ENCODE peak calls at places on chromosome 2, in six cellular contexts. G, R, Q, O, B and S are unnamed samples.

GRCh38 chr2:138708682-138709241 is 71.4 kb downstream of the NXPH2 start:
- DNase-seq in G (no peak), R (peak), Q (peak), O (peak), B (no peak), S (peak)

GRCh38 chr2:82301506-82301905 is 1997.0 kb upstream of the LRRTM1 start:
- DNase-seq in G (no peak), R (no peak), Q (no peak), O (no peak), B (no peak), S (no peak)

GRCh38 chr2:97707428-97708380 is 5.7 kb upstream of the ZAP70 start:
- DNase-seq in G (no peak), R (no peak), Q (no peak), O (no peak), B (no peak), S (no peak)

GRCh38 chr2:232600053-232600773 is 33.2 kb upstream of the EFHD1 start:
- DNase-seq in G (peak), R (no peak), Q (no peak), O (no peak), B (no peak), S (no peak)

GRCh38 chr2:16008331-16008850 is 68.0 kb downstream of the MYCN start:
- DNase-seq in G (no peak), R (no peak), Q (no peak), O (no peak), B (no peak), S (no peak)

GRCh38 chr2:16478817-16479216 is 186.8 kb downstream of the CYRIA start:
- DNase-seq in G (no peak), R (no peak), Q (no peak), O (no peak), B (no peak), S (no peak)

GRCh38 chr2:233429175-233429897 is 75.0 kb downstream of the DGKD start:
- DNase-seq in G (no peak), R (no peak), Q (no peak), O (no peak), B (no peak), S (no peak)

GRCh38 chr2:222404126-222404891 is 20.0 kb upstream of the SGPP2 start:
- DNase-seq in G (no peak), R (no peak), Q (no peak), O (no peak), B (no peak), S (no peak)

GRCh38 chr2:109397883-109398282 is 215.9 kb downstream of the SEPTIN10 start:
- DNase-seq in G (no peak), R (no peak), Q (no peak), O (no peak), B (no peak), S (no peak)

GRCh38 chr2:85071096-85071495 is 62.1 kb upstream of the TCF7L1 start:
- DNase-seq in G (no peak), R (peak), Q (peak), O (peak), B (no peak), S (no peak)

GRCh38 chr2:27771548-27772335 is at the start of gene MRPL33:
- DNase-seq in G (peak), R (peak), Q (peak), O (peak), B (peak), S (peak)

GRCh38 chr2:209790066-209790728 is 18.6 kb downstream of the UNC80 start:
- DNase-seq in G (no peak), R (no peak), Q (no peak), O (no peak), B (no peak), S (peak)

GRCh38 chr2:72539145-72539552 is 286.7 kb downstream of the EXOC6B start:
- DNase-seq in G (peak), R (peak), Q (peak), O (peak), B (no peak), S (peak)

GRCh38 chr2:241391892-241392665 is 36.0 kb downstream of the FARP2 start:
- DNase-seq in G (peak), R (no peak), Q (peak), O (peak), B (peak), S (peak)

GRCh38 chr2:210233487-210233886 is 8.2 kb upstream of the ACADL start:
- DNase-seq in G (no peak), R (no peak), Q (no peak), O (no peak), B (no peak), S (no peak)

GRCh38 chr2:101831351-101831865 is 133.9 kb downstream of the MAP4K4 start:
- DNase-seq in G (peak), R (peak), Q (peak), O (peak), B (peak), S (peak)

GRCh38 chr2:217523246-217523645 is 479.5 kb downstream of the TNS1 start:
- DNase-seq in G (no peak), R (no peak), Q (no peak), O (no peak), B (no peak), S (no peak)

GRCh38 chr2:119650206-119650605 is 28.8 kb upstream of the TMEM177 start:
- DNase-seq in G (no peak), R (peak), Q (no peak), O (peak), B (no peak), S (no peak)

GRCh38 chr2:156057647-156058046 is 274.9 kb downstream of the NR4A2 start:
- DNase-seq in G (no peak), R (no peak), Q (no peak), O (no peak), B (no peak), S (peak)

GRCh38 chr2:174951746-174952145 is 53.4 kb downstream of the CHN1 start:
- DNase-seq in G (peak), R (peak), Q (peak), O (peak), B (no peak), S (peak)

GRCh38 chr2:174574657-174575056 is 22.9 kb downstream of the WIPF1 start:
- DNase-seq in G (no peak), R (no peak), Q (peak), O (no peak), B (no peak), S (no peak)

GRCh38 chr2:26645792-26646191 is 4.6 kb upstream of the CIB4 start:
- DNase-seq in G (no peak), R (no peak), Q (no peak), O (no peak), B (no peak), S (no peak)

DNA sequence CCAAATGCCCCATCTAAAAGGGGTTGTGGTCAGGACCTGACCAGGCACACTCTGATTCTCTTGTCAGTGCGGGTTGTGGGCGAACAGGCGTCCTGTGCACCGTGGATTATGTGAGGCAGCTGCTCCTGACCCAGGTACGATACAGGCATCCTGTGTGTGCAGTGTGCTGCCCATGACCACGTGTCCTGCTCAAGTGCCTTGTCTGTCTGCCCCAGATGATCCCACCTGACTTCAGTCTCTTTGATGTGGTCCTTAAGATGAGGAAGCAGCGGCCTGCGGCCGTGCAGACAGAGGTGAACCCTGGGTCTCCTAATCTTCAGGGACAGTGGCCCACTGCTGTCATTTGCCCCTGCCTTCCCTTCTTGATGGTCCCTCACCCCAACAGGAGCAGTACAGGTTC is 14.6 kb downstream of the PTPN18 start:
- DNase-seq in G (no peak), R (no peak), Q (no peak), O (no peak), B (peak), S (no peak)
- H3K9ac ChIP-seq in G (no peak), R (no peak), Q (no peak), O (no peak), B (no peak), S (no peak)

DNA sequence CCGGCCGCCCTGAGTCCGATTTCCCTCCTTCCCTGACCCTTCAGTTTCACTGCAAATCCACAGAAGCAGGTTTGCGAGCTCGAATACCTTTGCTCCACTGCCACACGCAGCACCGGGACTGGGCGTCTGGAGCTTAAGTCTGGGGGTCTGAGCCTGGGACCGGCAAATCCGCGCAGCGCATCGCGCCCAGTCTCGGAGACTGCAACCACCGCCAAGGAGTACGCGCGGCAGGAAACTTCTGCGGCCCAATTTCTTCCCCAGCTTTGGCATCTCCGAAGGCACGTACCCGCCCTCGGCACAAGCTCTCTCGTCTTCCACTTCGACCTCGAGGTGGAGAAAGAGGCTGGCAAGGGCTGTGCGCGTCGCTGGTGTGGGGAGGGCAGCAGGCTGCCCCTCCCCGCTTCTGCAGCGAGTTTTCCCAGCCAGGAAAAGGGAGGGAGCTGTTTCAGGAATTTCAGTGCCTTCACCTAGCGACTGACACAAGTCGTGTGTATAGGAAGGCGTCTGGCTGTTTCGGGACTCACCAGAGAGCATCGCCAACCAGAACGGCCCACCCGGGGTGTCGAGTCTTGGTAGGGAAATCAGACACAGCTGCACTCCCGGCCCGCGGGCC is 4.6 kb downstream of the SIX2 start:
- DNase-seq in G (peak), R (no peak), Q (peak), O (peak), B (no peak), S (no peak)
- H3K4me3 ChIP-seq in G (peak), R (no peak), Q (peak), O (peak), B (no peak), S (no peak)

DNA sequence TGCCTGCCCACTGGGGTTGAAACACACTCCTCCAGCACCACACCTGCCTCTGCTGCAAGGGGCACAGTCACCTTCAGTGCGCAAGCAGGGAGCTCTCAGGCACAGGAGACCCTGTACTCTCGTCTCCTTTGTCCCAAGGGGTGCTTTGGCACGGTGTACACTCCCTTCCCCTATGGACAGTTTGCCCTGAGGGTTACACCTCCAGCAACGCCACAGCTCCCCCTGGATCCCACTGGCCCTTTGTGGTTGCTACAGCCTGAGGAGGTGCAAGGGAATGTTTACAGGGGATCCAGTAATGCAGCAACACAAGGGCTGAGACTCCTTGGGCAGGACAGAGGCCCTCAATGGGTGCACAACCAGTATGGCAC is 45.2 kb upstream of the FAM117B start:
- DNase-seq in G (peak), R (no peak), Q (no peak), O (no peak), B (no peak), S (no peak)
- H3K9ac ChIP-seq in G (no peak), R (no peak), Q (no peak), O (no peak), B (no peak), S (no peak)

DNA sequence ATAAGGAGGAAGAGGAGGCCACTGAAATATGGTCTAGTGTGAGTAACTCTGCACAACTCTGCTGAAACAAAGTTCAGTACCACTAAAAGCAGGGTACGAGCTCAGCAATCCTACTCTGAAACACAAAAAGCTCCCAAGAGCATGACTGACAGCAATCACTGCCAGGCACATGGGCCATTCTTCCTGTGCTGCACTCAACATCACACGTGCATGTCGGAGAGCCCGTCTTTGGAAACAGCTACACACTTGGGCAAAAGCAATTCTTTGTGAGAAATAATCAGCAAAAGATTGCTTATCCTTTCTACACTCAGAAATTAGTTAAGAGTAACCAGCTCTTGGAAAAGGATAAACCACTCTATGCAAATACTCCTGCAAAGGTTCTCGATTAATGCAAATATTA is 145.2 kb downstream of the HDAC4 start:
- DNase-seq in G (no peak), R (no peak), Q (no peak), O (no peak), B (no peak), S (no peak)
- H3K4me3 ChIP-seq in G (no peak), R (no peak), Q (no peak), O (no peak), B (no peak), S (no peak)

DNA sequence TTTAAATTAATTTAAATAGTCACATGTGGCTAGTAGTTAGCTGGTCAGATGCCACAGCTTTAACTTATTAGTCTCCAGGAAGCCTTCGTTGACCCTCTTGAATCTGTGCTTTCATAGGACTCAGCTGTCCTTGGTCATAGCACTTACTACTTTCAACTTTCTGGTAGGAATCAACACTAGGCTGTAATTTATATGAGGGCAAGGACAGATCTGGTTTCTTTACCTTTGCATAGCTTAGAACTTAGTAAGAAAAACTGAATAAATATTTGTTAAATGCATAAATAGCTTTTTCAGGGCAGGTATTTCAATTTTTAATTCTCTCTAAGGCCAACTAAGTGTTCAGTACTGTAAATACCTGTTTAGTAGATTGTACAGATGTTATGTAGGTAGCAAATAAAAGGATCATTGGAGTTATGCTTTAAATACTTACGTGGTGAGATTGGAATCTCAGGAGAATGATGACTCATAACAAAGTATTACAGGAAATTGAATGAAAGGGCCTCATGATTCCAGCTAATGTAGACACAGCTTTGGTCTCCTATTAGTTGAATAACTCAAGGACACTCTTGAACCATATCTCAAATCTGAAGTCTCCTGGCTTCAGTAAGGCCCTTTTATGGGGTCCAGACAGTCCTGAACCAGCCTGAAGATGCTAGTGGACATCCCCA is 2.6 kb downstream of the CLIP4 start:
- DNase-seq in G (no peak), R (peak), Q (peak), O (peak), B (no peak), S (peak)
- H3K9ac ChIP-seq in G (no peak), R (peak), Q (no peak), O (no peak), B (no peak), S (no peak)

GRCh38 chr2:42298996-42299754 is 61.8 kb downstream of the COX7A2L start:
- DNase-seq in G (no peak), R (no peak), Q (no peak), O (no peak), B (no peak), S (no peak)

GRCh38 chr2:42300527-42300926 is 60.5 kb downstream of the COX7A2L start:
- DNase-seq in G (no peak), R (no peak), Q (no peak), O (no peak), B (no peak), S (no peak)

GRCh38 chr2:42296226-42296625 is 64.8 kb downstream of the COX7A2L start:
- DNase-seq in G (no peak), R (no peak), Q (no peak), O (no peak), B (no peak), S (no peak)

GRCh38 chr2:42297322-42297936 is 63.6 kb downstream of the COX7A2L start:
- DNase-seq in G (no peak), R (no peak), Q (no peak), O (no peak), B (no peak), S (no peak)

DNA sequence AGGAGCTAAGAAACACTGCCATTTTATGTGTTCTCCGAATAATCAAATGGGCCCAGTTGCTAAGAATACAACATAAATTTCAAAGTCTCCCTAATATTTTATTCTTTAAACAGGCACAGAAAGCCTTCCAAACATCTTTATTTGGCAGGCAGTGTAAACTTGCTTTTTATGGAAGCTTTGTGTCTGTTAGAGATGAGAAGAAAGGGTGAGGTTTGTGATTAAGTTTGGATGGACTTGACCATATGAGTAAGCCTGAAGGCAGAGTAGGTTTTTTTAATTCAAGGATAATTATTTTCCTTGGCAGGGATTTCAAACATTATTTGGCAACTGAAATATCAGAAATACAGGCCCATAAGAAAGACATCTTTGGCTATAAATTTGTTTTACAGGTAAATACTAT is 62.9 kb downstream of the COX7A2L start:
- DNase-seq in G (no peak), R (peak), Q (peak), O (peak), B (no peak), S (peak)
- H3K4me3 ChIP-seq in G (no peak), R (no peak), Q (no peak), O (no peak), B (no peak), S (no peak)

GRCh38 chr2:150484006-150484405 is 3.5 kb downstream of the RND3 start:
- DNase-seq in G (no peak), R (no peak), Q (no peak), O (peak), B (no peak), S (no peak)
- H3K9ac ChIP-seq in G (no peak), R (peak), Q (peak), O (peak), B (no peak), S (peak)